ENCODE peak calls at places on chromosome 3, in ten cellular contexts. A is central memory CD4-positive, alpha-beta T cell; F is cardiac fibroblast; W is H9; M is ACHN; V is HT1080; B is A172; U is memory B cell; L is NCI-H345; H is NCI-H774. S is an unnamed sample.

GRCh38 chr3:150180349-150180748 is 209.7 kb upstream of the PFN2 start:
- DNase-seq in A (no peak), F (peak), W (no peak), M (no peak), V (no peak), B (peak), U (no peak), L (no peak), H (no peak), S (no peak)

GRCh38 chr3:16945330-16945729 is 60.6 kb downstream of the PLCL2 start:
- DNase-seq in A (no peak), F (peak), W (no peak), M (no peak), V (no peak), B (peak), U (no peak), L (peak), H (no peak), S (no peak)

GRCh38 chr3:158347966-158348365 is 223.0 kb upstream of the MLF1 start:
- DNase-seq in A (no peak), F (peak), W (no peak), M (no peak), V (peak), B (no peak), U (no peak), L (no peak), H (no peak), S (no peak)

GRCh38 chr3:28860307-28860706 is 420.6 kb upstream of the RBMS3 start:
- DNase-seq in A (no peak), F (peak), W (no peak), M (no peak), V (no peak), B (no peak), U (no peak), L (no peak), H (no peak), S (no peak)

GRCh38 chr3:161523916-161524315 is 27.3 kb downstream of the OTOL1 start:
- DNase-seq in A (no peak), F (no peak), W (no peak), M (no peak), V (no peak), B (no peak), U (no peak), L (no peak), H (no peak), S (no peak)

GRCh38 chr3:45980819-45981218 is 14.8 kb downstream of the FYCO1 start:
- DNase-seq in A (no peak), F (peak), W (no peak), M (no peak), V (no peak), B (no peak), U (no peak), L (no peak), H (no peak), S (no peak)

GRCh38 chr3:149020196-149020838 is 29.0 kb downstream of the GYG1 start:
- DNase-seq in A (no peak), F (peak), W (no peak), M (no peak), V (no peak), B (no peak), U (no peak), L (no peak), H (no peak), S (no peak)

GRCh38 chr3:139893963-139894637 is 40.9 kb upstream of the CLSTN2 start:
- DNase-seq in A (no peak), F (no peak), W (no peak), M (no peak), V (no peak), B (no peak), U (no peak), L (no peak), H (no peak), S (no peak)

GRCh38 chr3:22089284-22089683 is 338.3 kb upstream of the ZNF385D start:
- DNase-seq in A (no peak), F (peak), W (peak), M (peak), V (peak), B (peak), U (no peak), L (peak), H (peak), S (no peak)

GRCh38 chr3:157844770-157845522 is 261.3 kb downstream of the SHOX2 start:
- DNase-seq in A (no peak), F (no peak), W (no peak), M (no peak), V (peak), B (no peak), U (no peak), L (no peak), H (no peak), S (no peak)

GRCh38 chr3:132399054-132399929 is 18.0 kb upstream of the DNAJC13 start:
- DNase-seq in A (peak), F (peak), W (peak), M (peak), V (peak), B (peak), U (no peak), L (peak), H (peak), S (no peak)

GRCh38 chr3:8769088-8769822 is at the start of gene OXTR:
- DNase-seq in A (no peak), F (peak), W (peak), M (peak), V (peak), B (peak), U (peak), L (peak), H (peak), S (peak)

GRCh38 chr3:73687081-73688004 is 62.6 kb upstream of the PDZRN3 start:
- DNase-seq in A (no peak), F (peak), W (no peak), M (no peak), V (no peak), B (no peak), U (no peak), L (no peak), H (no peak), S (no peak)

GRCh38 chr3:40661285-40661684 is 136.5 kb downstream of the ZNF621 start:
- DNase-seq in A (no peak), F (no peak), W (no peak), M (no peak), V (no peak), B (no peak), U (no peak), L (no peak), H (no peak), S (no peak)

GRCh38 chr3:9970020-9970652 is 16.5 kb downstream of the EMC3 start:
- DNase-seq in A (no peak), F (peak), W (no peak), M (no peak), V (peak), B (peak), U (no peak), L (no peak), H (no peak), S (no peak)

GRCh38 chr3:127730666-127731294 is 58.0 kb downstream of the ABTB1 start:
- DNase-seq in A (no peak), F (peak), W (no peak), M (no peak), V (no peak), B (no peak), U (no peak), L (no peak), H (no peak), S (no peak)

GRCh38 chr3:114552527-114552812 is 258.6 kb downstream of the TIGIT start:
- DNase-seq in A (no peak), F (no peak), W (no peak), M (no peak), V (no peak), B (peak), U (no peak), L (no peak), H (no peak), S (no peak)

GRCh38 chr3:100730524-100730923 is 21.2 kb downstream of the TFG start:
- DNase-seq in A (no peak), F (no peak), W (no peak), M (no peak), V (no peak), B (no peak), U (no peak), L (no peak), H (no peak), S (no peak)

GRCh38 chr3:52004906-52005395 is 9.3 kb upstream of the RPL29 start:
- DNase-seq in A (no peak), F (no peak), W (no peak), M (no peak), V (no peak), B (no peak), U (no peak), L (no peak), H (no peak), S (no peak)

GRCh38 chr3:178295257-178295912 is 240.9 kb upstream of the KCNMB2 start:
- DNase-seq in A (no peak), F (peak), W (no peak), M (no peak), V (no peak), B (no peak), U (no peak), L (no peak), H (no peak), S (no peak)

GRCh38 chr3:193767353-193768068 is 174.5 kb downstream of the OPA1 start:
- DNase-seq in A (no peak), F (no peak), W (peak), M (no peak), V (no peak), B (no peak), U (peak), L (no peak), H (no peak), S (no peak)

GRCh38 chr3:53065841-53066480 is 20.1 kb upstream of the SFMBT1 start:
- DNase-seq in A (no peak), F (no peak), W (no peak), M (no peak), V (no peak), B (no peak), U (no peak), L (peak), H (no peak), S (no peak)

GRCh38 chr3:25493786-25494185 is 65.7 kb downstream of the RARB start:
- DNase-seq in A (no peak), F (peak), W (no peak), M (no peak), V (peak), B (no peak), U (no peak), L (no peak), H (no peak), S (no peak)

GRCh38 chr3:42652611-42653302 is 740 bp upstream of the ZBTB47 start:
- DNase-seq in A (no peak), F (peak), W (peak), M (peak), V (peak), B (peak), U (no peak), L (no peak), H (no peak), S (no peak)

GRCh38 chr3:102174312-102174712 is 260.5 kb upstream of the ZPLD1 start:
- DNase-seq in A (no peak), F (peak), W (no peak), M (peak), V (no peak), B (no peak), U (no peak), L (no peak), H (no peak), S (no peak)

GRCh38 chr3:101677436-101678286 is 729 bp upstream of the ZBTB11 start:
- DNase-seq in A (no peak), F (no peak), W (peak), M (peak), V (no peak), B (no peak), U (no peak), L (no peak), H (no peak), S (no peak)

GRCh38 chr3:161295325-161295724 is 74.2 kb downstream of the NMD3 start:
- DNase-seq in A (no peak), F (peak), W (no peak), M (peak), V (peak), B (peak), U (no peak), L (no peak), H (no peak), S (no peak)

GRCh38 chr3:113534365-113534764 is 2.0 kb downstream of the SIDT1 start:
- DNase-seq in A (peak), F (no peak), W (no peak), M (no peak), V (no peak), B (no peak), U (no peak), L (no peak), H (no peak), S (no peak)

GRCh38 chr3:196207159-196207832 is 3.9 kb downstream of the ZDHHC19 start:
- DNase-seq in A (no peak), F (no peak), W (no peak), M (no peak), V (no peak), B (no peak), U (peak), L (no peak), H (no peak), S (peak)